ENCODE peak calls at places on chromosomes 11 and 22, in seven cellular contexts. One of them, this sample, is unnamed.

GRCh38 chr22:25038771-25039170 is 86.3 kb downstream of the KIAA1671 start:
- DNase-seq in activated T-cell treated with anti-CD3 and anti-CD28 coated beads for 1 hour: no peak
- DNase-seq in C1 segment of cervical spinal cord: no peak
- DNase-seq in EL: no peak
- DNase-seq in stimulated activated CD4-positive, alpha-beta T cell treated with anti-CD3 and anti-CD28 coated beads, Interleukin-2, amount 100 ng/mL, for 24 hours: no peak
- DNase-seq in germinal center: no peak
- DNase-seq in hypothalamus: no peak
- DNase-seq in this sample: no peak

GRCh38 chr22:32044913-32045312 is 1.9 kb downstream of the SLC5A1 start:
- DNase-seq in activated T-cell treated with anti-CD3 and anti-CD28 coated beads for 1 hour: no peak
- DNase-seq in C1 segment of cervical spinal cord: no peak
- DNase-seq in EL: no peak
- DNase-seq in stimulated activated CD4-positive, alpha-beta T cell treated with anti-CD3 and anti-CD28 coated beads, Interleukin-2, amount 100 ng/mL, for 24 hours: no peak
- DNase-seq in germinal center: no peak
- DNase-seq in hypothalamus: no peak
- DNase-seq in this sample: no peak

GRCh38 chr11:111665779-111666178 is 63.5 kb downstream of the SIK2 start:
- DNase-seq in activated T-cell treated with anti-CD3 and anti-CD28 coated beads for 1 hour: no peak
- DNase-seq in C1 segment of cervical spinal cord: no peak
- DNase-seq in EL: peak
- DNase-seq in stimulated activated CD4-positive, alpha-beta T cell treated with anti-CD3 and anti-CD28 coated beads, Interleukin-2, amount 100 ng/mL, for 24 hours: no peak
- DNase-seq in germinal center: no peak
- DNase-seq in hypothalamus: no peak
- DNase-seq in this sample: no peak

GRCh38 chr11:88508808-88509581 is 171.5 kb upstream of the CTSC start:
- DNase-seq in activated T-cell treated with anti-CD3 and anti-CD28 coated beads for 1 hour: no peak
- DNase-seq in C1 segment of cervical spinal cord: no peak
- DNase-seq in EL: peak
- DNase-seq in stimulated activated CD4-positive, alpha-beta T cell treated with anti-CD3 and anti-CD28 coated beads, Interleukin-2, amount 100 ng/mL, for 24 hours: no peak
- DNase-seq in germinal center: no peak
- DNase-seq in hypothalamus: no peak
- DNase-seq in this sample: no peak

GRCh38 chr22:28819253-28820096 is 19.1 kb upstream of the XBP1 start:
- DNase-seq in activated T-cell treated with anti-CD3 and anti-CD28 coated beads for 1 hour: no peak
- DNase-seq in C1 segment of cervical spinal cord: no peak
- DNase-seq in EL: no peak
- DNase-seq in stimulated activated CD4-positive, alpha-beta T cell treated with anti-CD3 and anti-CD28 coated beads, Interleukin-2, amount 100 ng/mL, for 24 hours: no peak
- DNase-seq in germinal center: peak
- DNase-seq in hypothalamus: no peak
- DNase-seq in this sample: no peak

GRCh38 chr11:59616396-59616982 is 915 bp upstream of the OSBP start:
- DNase-seq in activated T-cell treated with anti-CD3 and anti-CD28 coated beads for 1 hour: no peak
- DNase-seq in C1 segment of cervical spinal cord: no peak
- DNase-seq in EL: no peak
- DNase-seq in stimulated activated CD4-positive, alpha-beta T cell treated with anti-CD3 and anti-CD28 coated beads, Interleukin-2, amount 100 ng/mL, for 24 hours: no peak
- DNase-seq in germinal center: no peak
- DNase-seq in hypothalamus: no peak
- DNase-seq in this sample: no peak

GRCh38 chr11:121479355-121479754 is 26.6 kb upstream of the SORL1-AS1 start:
- DNase-seq in activated T-cell treated with anti-CD3 and anti-CD28 coated beads for 1 hour: no peak
- DNase-seq in C1 segment of cervical spinal cord: no peak
- DNase-seq in EL: no peak
- DNase-seq in stimulated activated CD4-positive, alpha-beta T cell treated with anti-CD3 and anti-CD28 coated beads, Interleukin-2, amount 100 ng/mL, for 24 hours: no peak
- DNase-seq in germinal center: no peak
- DNase-seq in hypothalamus: no peak
- DNase-seq in this sample: no peak

GRCh38 chr22:27207907-27208306 is 550.5 kb downstream of the MIAT start:
- DNase-seq in activated T-cell treated with anti-CD3 and anti-CD28 coated beads for 1 hour: no peak
- DNase-seq in C1 segment of cervical spinal cord: no peak
- DNase-seq in EL: peak
- DNase-seq in stimulated activated CD4-positive, alpha-beta T cell treated with anti-CD3 and anti-CD28 coated beads, Interleukin-2, amount 100 ng/mL, for 24 hours: no peak
- DNase-seq in germinal center: no peak
- DNase-seq in hypothalamus: no peak
- DNase-seq in this sample: no peak

GRCh38 chr22:32987081-32987631 is 71.0 kb downstream of the SYN3 start:
- DNase-seq in activated T-cell treated with anti-CD3 and anti-CD28 coated beads for 1 hour: no peak
- DNase-seq in C1 segment of cervical spinal cord: no peak
- DNase-seq in EL: no peak
- DNase-seq in stimulated activated CD4-positive, alpha-beta T cell treated with anti-CD3 and anti-CD28 coated beads, Interleukin-2, amount 100 ng/mL, for 24 hours: no peak
- DNase-seq in germinal center: no peak
- DNase-seq in hypothalamus: no peak
- DNase-seq in this sample: no peak

GRCh38 chr11:116793476-116794096 is 1.9 kb upstream of the APOA5 start:
- DNase-seq in activated T-cell treated with anti-CD3 and anti-CD28 coated beads for 1 hour: no peak
- DNase-seq in C1 segment of cervical spinal cord: no peak
- DNase-seq in EL: no peak
- DNase-seq in stimulated activated CD4-positive, alpha-beta T cell treated with anti-CD3 and anti-CD28 coated beads, Interleukin-2, amount 100 ng/mL, for 24 hours: no peak
- DNase-seq in germinal center: no peak
- DNase-seq in hypothalamus: no peak
- DNase-seq in this sample: no peak

GRCh38 chr11:121892863-121893262 is 223.2 kb downstream of the BLID start:
- DNase-seq in activated T-cell treated with anti-CD3 and anti-CD28 coated beads for 1 hour: no peak
- DNase-seq in C1 segment of cervical spinal cord: no peak
- DNase-seq in EL: peak
- DNase-seq in stimulated activated CD4-positive, alpha-beta T cell treated with anti-CD3 and anti-CD28 coated beads, Interleukin-2, amount 100 ng/mL, for 24 hours: no peak
- DNase-seq in germinal center: no peak
- DNase-seq in hypothalamus: no peak
- DNase-seq in this sample: no peak

GRCh38 chr11:48093795-48094642 is 113.7 kb downstream of the PTPRJ start:
- DNase-seq in activated T-cell treated with anti-CD3 and anti-CD28 coated beads for 1 hour: no peak
- DNase-seq in C1 segment of cervical spinal cord: no peak
- DNase-seq in EL: no peak
- DNase-seq in stimulated activated CD4-positive, alpha-beta T cell treated with anti-CD3 and anti-CD28 coated beads, Interleukin-2, amount 100 ng/mL, for 24 hours: no peak
- DNase-seq in germinal center: no peak
- DNase-seq in hypothalamus: no peak
- DNase-seq in this sample: no peak

GRCh38 chr22:26753125-26753862 is 95.9 kb downstream of the MIAT start:
- DNase-seq in activated T-cell treated with anti-CD3 and anti-CD28 coated beads for 1 hour: no peak
- DNase-seq in C1 segment of cervical spinal cord: no peak
- DNase-seq in EL: no peak
- DNase-seq in stimulated activated CD4-positive, alpha-beta T cell treated with anti-CD3 and anti-CD28 coated beads, Interleukin-2, amount 100 ng/mL, for 24 hours: no peak
- DNase-seq in germinal center: no peak
- DNase-seq in hypothalamus: no peak
- DNase-seq in this sample: no peak

GRCh38 chr22:48925450-48925849 is 902.2 kb downstream of the BRD1 start:
- DNase-seq in activated T-cell treated with anti-CD3 and anti-CD28 coated beads for 1 hour: no peak
- DNase-seq in C1 segment of cervical spinal cord: no peak
- DNase-seq in EL: no peak
- DNase-seq in stimulated activated CD4-positive, alpha-beta T cell treated with anti-CD3 and anti-CD28 coated beads, Interleukin-2, amount 100 ng/mL, for 24 hours: no peak
- DNase-seq in germinal center: no peak
- DNase-seq in hypothalamus: no peak
- DNase-seq in this sample: no peak

GRCh38 chr22:42635531-42635930 is 4.9 kb downstream of the ATP5MGL start:
- DNase-seq in activated T-cell treated with anti-CD3 and anti-CD28 coated beads for 1 hour: no peak
- DNase-seq in C1 segment of cervical spinal cord: no peak
- DNase-seq in EL: peak
- DNase-seq in stimulated activated CD4-positive, alpha-beta T cell treated with anti-CD3 and anti-CD28 coated beads, Interleukin-2, amount 100 ng/mL, for 24 hours: no peak
- DNase-seq in germinal center: no peak
- DNase-seq in hypothalamus: no peak
- DNase-seq in this sample: no peak

GRCh38 chr11:86955674-86956522 is 703 bp upstream of the FZD4 start:
- DNase-seq in activated T-cell treated with anti-CD3 and anti-CD28 coated beads for 1 hour: no peak
- DNase-seq in C1 segment of cervical spinal cord: no peak
- DNase-seq in EL: peak
- DNase-seq in stimulated activated CD4-positive, alpha-beta T cell treated with anti-CD3 and anti-CD28 coated beads, Interleukin-2, amount 100 ng/mL, for 24 hours: no peak
- DNase-seq in germinal center: peak
- DNase-seq in hypothalamus: no peak
- DNase-seq in this sample: no peak

GRCh38 chr22:50186789-50187523 is 1.2 kb downstream of the TRABD start:
- DNase-seq in activated T-cell treated with anti-CD3 and anti-CD28 coated beads for 1 hour: no peak
- DNase-seq in C1 segment of cervical spinal cord: no peak
- DNase-seq in EL: no peak
- DNase-seq in stimulated activated CD4-positive, alpha-beta T cell treated with anti-CD3 and anti-CD28 coated beads, Interleukin-2, amount 100 ng/mL, for 24 hours: no peak
- DNase-seq in germinal center: no peak
- DNase-seq in hypothalamus: no peak
- DNase-seq in this sample: no peak

GRCh38 chr11:223921-224320 is 12.2 kb downstream of the SIRT3 start:
- DNase-seq in activated T-cell treated with anti-CD3 and anti-CD28 coated beads for 1 hour: no peak
- DNase-seq in C1 segment of cervical spinal cord: no peak
- DNase-seq in EL: no peak
- DNase-seq in stimulated activated CD4-positive, alpha-beta T cell treated with anti-CD3 and anti-CD28 coated beads, Interleukin-2, amount 100 ng/mL, for 24 hours: no peak
- DNase-seq in germinal center: no peak
- DNase-seq in hypothalamus: no peak
- DNase-seq in this sample: no peak

This sample was measured in SIG-M5.